ENCODE peak calls at places on chromosomes 3 and 15, in nine cellular contexts. V, O, Q, Y, R, B, J, I and F are unnamed samples.

GRCh38 chr3:25448750-25449684 is 21.0 kb downstream of the RARB start:
- DNase-seq in Y (no peak), I (no peak), V (peak; percentile 11), R (peak; percentile 25), J (peak; percentile 80), B (peak; percentile 60), O (no peak), Q (no peak), F (no peak)

GRCh38 chr3:155281892-155282291 is 11.6 kb downstream of the STRIT1 start:
- DNase-seq in B (no peak), I (no peak), Q (no peak), Y (peak; percentile 23), V (peak; percentile 11), J (no peak), R (no peak), O (no peak), F (no peak)

GRCh38 chr3:32391643-32392529 is at the start of gene CMTM7:
- DNase-seq in J (peak; percentile 75), R (peak; percentile 78), V (peak; percentile 44), Y (no peak), I (peak; percentile 61), O (peak; percentile 77), Q (peak; percentile 63), B (peak; percentile 72), F (peak; percentile 59)

GRCh38 chr15:76840830-76841460 is 64.2 kb downstream of the SCAPER start:
- DNase-seq in J (no peak), R (no peak), I (no peak), O (no peak), Q (no peak), V (peak; percentile 48), Y (peak; percentile 16), B (peak; percentile 48), F (peak; percentile 21)

GRCh38 chr3:107798381-107798780 is 275.6 kb downstream of the BBX start:
- DNase-seq in Q (no peak), Y (no peak), B (no peak), R (no peak), V (no peak), I (no peak), O (no peak), J (no peak), F (no peak)

GRCh38 chr3:10551821-10552630 is 46.6 kb upstream of the ATP2B2 start:
- DNase-seq in V (no peak), B (no peak), I (peak; percentile 70), O (peak; percentile 62), R (no peak), Q (no peak), J (peak; percentile 12), Y (peak; percentile 3), F (no peak)

GRCh38 chr15:78662028-78662427 is 21.0 kb upstream of the CHRNB4 start:
- DNase-seq in I (no peak), R (no peak), Q (no peak), O (no peak), B (no peak), Y (no peak), J (no peak), V (no peak), F (no peak)

GRCh38 chr3:113697192-113698090 is 999 bp upstream of the USF3 start:
- DNase-seq in R (peak; percentile 31), Q (peak; percentile 22), I (peak; percentile 14), V (no peak), J (peak; percentile 33), Y (no peak), O (no peak), B (no peak), F (peak; percentile 15)

GRCh38 chr3:79684041-79684440 is 83.8 kb downstream of the ROBO1 start:
- DNase-seq in Q (no peak), J (no peak), B (no peak), R (no peak), I (no peak), O (no peak), V (no peak), Y (no peak), F (no peak)

GRCh38 chr15:89462198-89462912 is 34.0 kb downstream of the RHCG start:
- DNase-seq in V (peak; percentile 31), Q (no peak), O (no peak), Y (no peak), B (peak; percentile 65), J (no peak), I (no peak), R (no peak), F (no peak)

GRCh38 chr15:41104234-41104633 is 11.8 kb downstream of the INO80 start:
- DNase-seq in Q (no peak), O (no peak), R (no peak), J (no peak), V (peak; percentile 39), I (no peak), Y (no peak), B (no peak), F (no peak)

GRCh38 chr15:96947830-96948229 is 617.3 kb downstream of the NR2F2 start:
- DNase-seq in I (no peak), Y (no peak), B (no peak), J (no peak), Q (no peak), V (no peak), O (no peak), R (no peak), F (no peak)

GRCh38 chr15:31235298-31236183 is 91.1 kb upstream of the KLF13 start:
- DNase-seq in V (no peak), Q (no peak), J (peak; percentile 62), R (no peak), Y (no peak), I (no peak), B (peak; percentile 31), O (no peak), F (peak; percentile 63)

GRCh38 chr3:54822206-54822605 is 105.7 kb downstream of the LRTM1 start:
- DNase-seq in O (no peak), R (no peak), I (no peak), B (no peak), V (peak; percentile 9), Y (peak; percentile 47), J (peak; percentile 25), Q (no peak), F (no peak)

GRCh38 chr3:190301591-190301990 is 20.7 kb downstream of the CLDN1 start:
- DNase-seq in I (no peak), V (no peak), Q (no peak), O (no peak), Y (no peak), B (no peak), J (no peak), R (no peak), F (no peak)

GRCh38 chr15:96324192-96324895 is 6.2 kb upstream of the NR2F2 start:
- DNase-seq in B (no peak), J (no peak), Y (no peak), V (no peak), O (no peak), Q (no peak), R (no peak), I (no peak), F (no peak)

GRCh38 chr15:67433495-67434099 is 87.3 kb upstream of the C15orf61 start:
- DNase-seq in B (peak; percentile 69), Y (peak; percentile 13), I (no peak), V (peak; percentile 53), Q (peak; percentile 48), R (no peak), J (peak; percentile 37), O (no peak), F (peak; percentile 52)

GRCh38 chr3:96960661-96961330 is 146.4 kb downstream of the EPHA6 start:
- DNase-seq in Y (no peak), Q (no peak), R (no peak), V (no peak), B (no peak), O (no peak), J (no peak), I (no peak), F (no peak)

GRCh38 chr15:38164061-38164460 is 88.6 kb upstream of the SPRED1 start:
- DNase-seq in R (no peak), O (no peak), Y (no peak), Q (no peak), I (no peak), J (no peak), V (no peak), B (no peak), F (no peak)

GRCh38 chr3:158434412-158435038 is 136.5 kb upstream of the MLF1 start:
- DNase-seq in I (no peak), V (peak; percentile 65), J (peak; percentile 55), R (peak; percentile 19), Y (peak; percentile 23), O (no peak), Q (no peak), B (peak; percentile 72), F (peak; percentile 9)

GRCh38 chr3:155656466-155656865 is 88.4 kb downstream of the PLCH1 start:
- DNase-seq in O (no peak), B (peak; percentile 29), I (no peak), J (no peak), R (no peak), Y (no peak), V (peak; percentile 3), Q (no peak), F (no peak)

DNA sequence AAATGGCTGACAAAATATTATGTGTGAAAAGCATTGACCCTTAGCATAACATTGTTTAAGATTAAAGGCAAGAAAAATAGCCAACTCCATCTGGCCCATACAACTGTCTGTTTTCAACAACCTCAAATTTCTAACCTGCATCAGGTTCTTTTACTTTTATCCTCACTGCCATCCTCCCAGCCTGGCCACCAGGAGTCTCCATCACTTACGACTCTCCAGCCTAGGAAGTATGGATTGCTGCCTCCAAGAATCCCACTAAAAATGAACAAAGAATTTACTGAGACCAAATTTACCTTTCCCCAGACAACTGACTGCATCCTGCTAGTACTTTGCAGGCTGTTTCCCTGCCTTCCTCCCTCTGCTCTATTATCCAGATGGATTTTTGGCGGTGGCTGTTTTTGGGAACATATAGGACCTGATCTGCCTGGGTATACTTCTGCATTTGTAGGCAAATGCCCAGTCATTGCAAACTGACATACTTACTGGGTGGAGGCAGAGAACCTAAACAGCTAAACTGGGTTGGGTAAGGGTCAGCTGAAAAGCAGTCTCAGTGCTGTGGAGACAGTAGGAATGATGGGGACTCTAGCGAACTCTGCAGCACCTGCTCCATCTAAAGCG is 144.2 kb downstream of the GHSR start:
- DNase-seq in Q (no peak), O (no peak), J (no peak), V (no peak), I (no peak), R (no peak), B (no peak), Y (no peak), F (no peak)
- TF ChIP-seq CTCF in Q (no peak), O (peak; percentile 45), J (no peak), V (peak; percentile 37), I (no peak), R (no peak), B (no peak), Y (no peak), F (no peak)

GRCh38 chr3:21017115-21017852 is 733.7 kb downstream of the ZNF385D start:
- DNase-seq in B (peak; percentile 17), O (no peak), V (no peak), Y (no peak), J (no peak), R (no peak), Q (no peak), I (no peak), F (no peak)
- TF ChIP-seq CTCF in B (no peak), O (peak; percentile 24), V (peak; percentile 61), Y (peak; percentile 20), J (no peak), R (no peak), Q (peak; percentile 24), I (no peak), F (no peak)

GRCh38 chr15:80856809-80857377 is 77.7 kb downstream of the CEMIP start:
- DNase-seq in Y (no peak), V (no peak), J (peak; percentile 73), B (peak; percentile 60), I (no peak), R (no peak), Q (no peak), O (no peak), F (no peak)
- TF ChIP-seq CTCF in Y (no peak), V (no peak), J (peak; percentile 13), B (no peak), I (no peak), R (no peak), Q (no peak), O (no peak), F (no peak)

GRCh38 chr15:83734487-83734886 is 80.6 kb downstream of the ADAMTSL3 start:
- DNase-seq in Q (no peak), O (no peak), Y (no peak), R (no peak), B (no peak), V (no peak), I (no peak), J (no peak), F (no peak)
- TF ChIP-seq CTCF in Q (peak; percentile 52), O (no peak), Y (no peak), R (no peak), B (no peak), V (no peak), I (no peak), J (no peak), F (peak; percentile 55)